ENCODE peak calls at places on chromosomes 1 and 21, in six cellular contexts. One of them, this sample, is unnamed.

GRCh38 chr1:246579818-246580217 is 13.6 kb downstream of the CNST start:
- DNase-seq in AG09319: no peak
- DNase-seq in tibial nerve: no peak
- DNase-seq in T-cell: no peak
- DNase-seq in hepatic stellate cell: no peak
- DNase-seq in mammary epithelial cell: no peak
- DNase-seq in this sample: no peak

GRCh38 chr1:38712046-38712445 is 147.5 kb downstream of the RRAGC start:
- DNase-seq in AG09319: no peak
- DNase-seq in mammary epithelial cell: no peak
- DNase-seq in hepatic stellate cell: no peak
- DNase-seq in tibial nerve: no peak
- DNase-seq in T-cell: no peak
- DNase-seq in this sample: no peak

GRCh38 chr1:230204852-230205251 is 137.8 kb downstream of the GALNT2 start:
- DNase-seq in AG09319: no peak
- DNase-seq in tibial nerve: no peak
- DNase-seq in T-cell: no peak
- DNase-seq in hepatic stellate cell: no peak
- DNase-seq in mammary epithelial cell: no peak
- DNase-seq in this sample: peak; percentile 57

GRCh38 chr1:99691175-99691574 is 45.3 kb downstream of the PALMD start:
- DNase-seq in AG09319: no peak
- DNase-seq in hepatic stellate cell: no peak
- DNase-seq in mammary epithelial cell: no peak
- DNase-seq in T-cell: no peak
- DNase-seq in tibial nerve: no peak
- DNase-seq in this sample: no peak

GRCh38 chr1:19257178-19257914 is 5.7 kb downstream of the MRTO4 start:
- DNase-seq in hepatic stellate cell: no peak
- DNase-seq in T-cell: no peak
- DNase-seq in mammary epithelial cell: no peak
- DNase-seq in AG09319: no peak
- DNase-seq in tibial nerve: no peak
- DNase-seq in this sample: no peak

GRCh38 chr1:209751627-209752231 is 4.1 kb upstream of the TRAF3IP3 start:
- DNase-seq in mammary epithelial cell: no peak
- DNase-seq in AG09319: no peak
- DNase-seq in T-cell: no peak
- DNase-seq in hepatic stellate cell: no peak
- DNase-seq in tibial nerve: no peak
- DNase-seq in this sample: no peak

GRCh38 chr21:19683492-19683891 is 1279.9 kb upstream of the TMPRSS15 start:
- DNase-seq in T-cell: no peak
- DNase-seq in tibial nerve: no peak
- DNase-seq in hepatic stellate cell: no peak
- DNase-seq in AG09319: no peak
- DNase-seq in mammary epithelial cell: no peak
- DNase-seq in this sample: no peak

GRCh38 chr1:74835046-74835445 is 102.1 kb downstream of the TYW3 start:
- DNase-seq in hepatic stellate cell: no peak
- DNase-seq in tibial nerve: no peak
- DNase-seq in T-cell: no peak
- DNase-seq in AG09319: peak; percentile 63
- DNase-seq in mammary epithelial cell: no peak
- DNase-seq in this sample: no peak

GRCh38 chr21:14617836-14618235 is 71.7 kb upstream of the SAMSN1 start:
- DNase-seq in T-cell: no peak
- DNase-seq in mammary epithelial cell: no peak
- DNase-seq in hepatic stellate cell: no peak
- DNase-seq in tibial nerve: no peak
- DNase-seq in AG09319: no peak
- DNase-seq in this sample: no peak

GRCh38 chr1:182841368-182841988 is 2.3 kb downstream of the DHX9 start:
- DNase-seq in mammary epithelial cell: peak; percentile 39
- DNase-seq in tibial nerve: no peak
- DNase-seq in T-cell: no peak
- DNase-seq in AG09319: no peak
- DNase-seq in hepatic stellate cell: peak; percentile 7
- DNase-seq in this sample: no peak

GRCh38 chr1:58064281-58064680 is 482.2 kb downstream of the OMA1 start:
- DNase-seq in T-cell: no peak
- DNase-seq in mammary epithelial cell: no peak
- DNase-seq in hepatic stellate cell: no peak
- DNase-seq in AG09319: no peak
- DNase-seq in tibial nerve: no peak
- DNase-seq in this sample: no peak

GRCh38 chr1:56872597-56872996 is 18.0 kb downstream of the C8A start:
- DNase-seq in mammary epithelial cell: peak; percentile 4
- DNase-seq in T-cell: no peak
- DNase-seq in tibial nerve: no peak
- DNase-seq in hepatic stellate cell: no peak
- DNase-seq in AG09319: no peak
- DNase-seq in this sample: no peak

GRCh38 chr1:92096317-92096716 is 16.2 kb downstream of the BTBD8 start:
- DNase-seq in mammary epithelial cell: peak; percentile 46
- DNase-seq in T-cell: no peak
- DNase-seq in hepatic stellate cell: no peak
- DNase-seq in AG09319: no peak
- DNase-seq in tibial nerve: no peak
- DNase-seq in this sample: no peak

GRCh38 chr1:168621356-168621755 is 45.0 kb downstream of the XCL1 start:
- DNase-seq in hepatic stellate cell: no peak
- DNase-seq in tibial nerve: no peak
- DNase-seq in mammary epithelial cell: no peak
- DNase-seq in T-cell: no peak
- DNase-seq in AG09319: no peak
- DNase-seq in this sample: no peak